ENCODE peak calls at places on chromosomes 5 and 9, in six cellular contexts. Q is brain microvascular endothelial cell, O is colonic mucosa, D is psoas muscle, V is HCT116, J is lower lobe of right lung. R is an unnamed sample.

GRCh38 chr5:206406-206805 is 11.5 kb downstream of the CCDC127 start:
- DNase-seq in Q (no peak), O (no peak), D (no peak), V (no peak), J (no peak), R (no peak)

GRCh38 chr5:172699999-172700685 is 59.1 kb downstream of the NEURL1B start:
- DNase-seq in Q (no peak), O (no peak), D (peak; percentile 67), V (no peak), J (peak; percentile 71), R (no peak)

GRCh38 chr9:125519741-125520140 is 187.3 kb downstream of the MAPKAP1 start:
- DNase-seq in Q (no peak), O (no peak), D (no peak), V (no peak), J (no peak), R (no peak)

GRCh38 chr9:1002678-1003077 is 26.2 kb downstream of the DMRT3 start:
- DNase-seq in Q (no peak), O (no peak), D (no peak), V (no peak), J (no peak), R (no peak)

GRCh38 chr9:33041459-33042188 is 16.6 kb downstream of the DNAJA1 start:
- DNase-seq in Q (no peak), O (no peak), D (no peak), V (no peak), J (no peak), R (no peak)

GRCh38 chr5:17992296-17992695 is 358.0 kb downstream of the TAF11L14 start:
- DNase-seq in Q (no peak), O (no peak), D (no peak), V (no peak), J (no peak), R (no peak)

GRCh38 chr5:77952811-77953210 is 176.7 kb upstream of the TBCA start:
- DNase-seq in Q (no peak), O (no peak), D (no peak), V (no peak), J (no peak), R (no peak)

GRCh38 chr5:151212361-151212899 is 11.5 kb downstream of the CCDC69 start:
- DNase-seq in Q (no peak), O (no peak), D (no peak), V (no peak), J (no peak), R (no peak)

GRCh38 chr9:117528225-117528624 is 113.4 kb upstream of the ASTN2 start:
- DNase-seq in Q (no peak), O (no peak), D (no peak), V (no peak), J (no peak), R (no peak)

GRCh38 chr5:43357067-43357466 is 43.9 kb upstream of the HMGCS1 start:
- DNase-seq in Q (no peak), O (no peak), D (no peak), V (no peak), J (no peak), R (no peak)

GRCh38 chr5:90558344-90559192 is at the start of gene ADGRV1:
- DNase-seq in Q (peak; percentile 26), O (peak; percentile 89), D (peak; percentile 55), V (peak; percentile 86), J (peak; percentile 92), R (no peak)

GRCh38 chr5:169125571-169125970 is 175.4 kb downstream of the SLIT3 start:
- DNase-seq in Q (no peak), O (no peak), D (no peak), V (no peak), J (no peak), R (no peak)

GRCh38 chr9:2919347-2919746 is 75.5 kb upstream of the PUM3 start:
- DNase-seq in Q (peak; percentile 15), O (no peak), D (no peak), V (no peak), J (no peak), R (no peak)

GRCh38 chr9:125886365-125886764 is 139.2 kb downstream of the PBX3 start:
- DNase-seq in Q (no peak), O (no peak), D (no peak), V (no peak), J (no peak), R (no peak)

GRCh38 chr9:95756101-95756500 is 119.4 kb upstream of the ERCC6L2 start:
- DNase-seq in Q (no peak), O (no peak), D (no peak), V (no peak), J (no peak), R (no peak)

GRCh38 chr9:105128908-105129307 is 115.5 kb upstream of the SLC44A1 start:
- DNase-seq in Q (no peak), O (no peak), D (no peak), V (no peak), J (no peak), R (no peak)

DNA sequence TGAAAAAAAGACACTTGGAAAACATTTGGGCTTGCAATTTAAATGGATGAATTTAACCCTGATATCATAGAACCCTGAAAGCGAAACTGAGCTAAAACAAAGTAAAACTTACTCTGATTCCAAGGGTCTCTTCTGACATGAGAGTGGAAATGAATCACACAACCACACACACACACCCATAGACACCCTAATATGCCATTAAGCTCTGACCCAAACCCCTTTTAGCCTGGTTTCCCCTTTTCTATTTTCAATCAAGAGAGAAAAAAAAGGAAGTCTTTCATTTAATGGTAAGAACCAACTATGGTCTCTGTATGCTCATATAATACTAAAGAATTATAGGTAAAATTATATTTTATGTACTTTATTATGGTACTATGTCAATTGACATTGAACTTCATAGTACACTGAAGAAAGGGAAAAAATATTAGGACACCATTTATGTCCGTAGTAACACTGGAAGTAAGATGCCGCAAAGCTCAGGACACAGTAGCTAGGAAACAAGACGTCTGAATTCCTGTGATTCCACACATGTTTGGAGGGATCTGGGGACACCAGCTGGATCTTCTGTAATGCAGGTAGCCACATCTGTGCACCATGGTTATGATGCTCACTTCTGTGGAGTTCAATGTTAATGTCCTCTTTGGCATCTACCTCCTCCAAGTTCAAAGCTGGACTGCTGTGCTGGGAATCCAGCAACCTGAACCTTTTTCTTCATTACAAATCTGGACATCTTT is 95.8 kb downstream of the PCSK1 start:
- DNase-seq in Q (no peak), O (no peak), D (no peak), V (no peak), J (no peak), R (no peak)
- H3K27ac ChIP-seq in Q (no peak overlapping the region), O (no peak overlapping the region), D (peak overlapping the region; percentile 85), V (no peak overlapping the region), J (no peak overlapping the region), R (peak overlapping the region; percentile 84)

GRCh38 chr9:127536499-127536898 is 75.6 kb upstream of the STXBP1 start:
- DNase-seq in Q (no peak), O (no peak), D (no peak), V (no peak), J (no peak), R (no peak)

GRCh38 chr9:127538849-127539258 is 73.2 kb upstream of the STXBP1 start:
- DNase-seq in Q (no peak), O (no peak), D (no peak), V (no peak), J (no peak), R (no peak)

GRCh38 chr9:127539259-127539981 is 72.7 kb upstream of the STXBP1 start:
- DNase-seq in Q (no peak), O (no peak), D (no peak), V (no peak), J (no peak), R (no peak)

GRCh38 chr9:127537014-127537413 is 75.1 kb upstream of the STXBP1 start:
- DNase-seq in Q (peak; percentile 55), O (no peak), D (no peak), V (no peak), J (no peak), R (no peak)

DNA sequence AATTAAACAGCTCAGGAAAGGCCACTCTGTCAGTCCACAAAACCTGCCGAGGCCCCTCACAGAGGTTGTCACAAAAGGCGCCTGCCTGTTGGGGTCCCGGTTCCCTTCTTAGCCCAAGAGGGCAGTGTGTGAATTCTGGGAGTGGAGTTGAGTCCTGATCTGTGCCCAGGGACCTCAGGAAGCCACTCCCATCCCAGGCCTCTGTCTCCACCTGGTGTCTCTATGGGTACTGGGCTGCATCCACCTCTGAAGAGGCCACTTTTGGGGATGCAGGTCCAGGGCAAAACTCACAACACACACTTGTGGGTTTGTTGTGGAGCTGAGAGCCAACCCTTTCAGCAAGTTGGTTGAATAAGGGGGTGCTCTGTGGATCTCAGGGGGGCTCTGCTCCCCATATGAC is 74.3 kb upstream of the STXBP1 start:
- DNase-seq in Q (no peak), O (no peak), D (no peak), V (no peak), J (no peak), R (no peak)
- TF ChIP-seq CTCF in Q (peak; percentile 56), O (no peak), D (no peak), V (peak; percentile 12), J (no peak), R (no peak)

DNA sequence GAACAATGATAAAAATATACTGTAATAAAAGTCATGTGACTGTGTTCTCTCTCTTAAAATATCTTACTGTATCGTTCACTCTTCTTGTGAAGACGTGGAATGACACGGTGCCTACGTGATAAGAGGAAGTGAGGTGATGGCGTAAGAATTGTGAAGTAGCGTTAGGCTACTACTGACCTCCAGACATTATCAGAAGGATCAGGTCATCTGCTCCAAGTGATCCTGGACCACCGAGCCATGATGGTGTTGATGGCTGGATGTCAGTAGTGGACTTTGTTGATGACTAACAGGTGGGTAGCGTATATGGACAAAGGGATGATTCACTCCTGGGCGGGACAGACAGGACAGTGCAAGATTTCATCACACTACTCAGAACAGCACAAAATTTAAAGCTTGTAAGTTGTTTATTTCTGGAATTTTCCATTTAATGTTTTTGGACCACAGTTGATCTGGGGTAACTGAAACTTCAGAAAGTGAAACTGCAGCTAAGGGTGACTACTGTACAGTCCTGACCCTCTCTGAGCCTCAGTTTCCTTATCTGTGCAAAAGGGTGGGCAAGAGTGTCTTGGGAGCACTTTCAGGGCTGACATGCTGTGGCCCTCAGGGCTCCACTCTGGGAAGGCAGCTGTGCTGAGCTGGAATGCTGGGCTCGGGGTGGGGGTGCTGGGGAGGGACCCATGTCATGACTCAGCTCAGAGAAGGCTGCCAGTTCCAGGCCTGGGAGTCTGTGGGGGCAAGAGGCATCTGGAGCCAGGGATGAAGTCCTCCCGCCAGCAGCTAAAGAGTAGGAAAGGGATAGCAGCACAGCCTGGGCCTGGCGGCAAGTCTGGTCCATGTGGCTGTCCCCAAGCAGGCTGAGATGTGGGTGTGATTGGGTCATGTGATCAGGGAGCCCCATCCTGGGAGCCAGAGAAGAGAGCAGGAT is 12.6 kb downstream of the PDGFRB start:
- DNase-seq in Q (peak; percentile 94), O (peak; percentile 59), D (peak; percentile 90), V (peak; percentile 33), J (no peak), R (peak; percentile 96)
- H3K4me3 ChIP-seq in Q (no peak overlapping the region), O (no peak overlapping the region), D (peak overlapping the region; percentile 38), V (no peak overlapping the region), J (peak overlapping the region; percentile 22), R (peak overlapping the region; percentile 37)

GRCh38 chr9:128342971-128343680 is 2.8 kb downstream of the SLC27A4 start:
- DNase-seq in Q (no peak), O (no peak), D (no peak), V (no peak), J (no peak), R (no peak)

GRCh38 chr9:128340691-128341434 is 536 bp downstream of the SLC27A4 start:
- DNase-seq in Q (no peak), O (peak; percentile 40), D (no peak), V (no peak), J (no peak), R (no peak)

GRCh38 chr9:128341435-128341849 is 1.1 kb downstream of the SLC27A4 start:
- DNase-seq in Q (peak; percentile 57), O (peak; percentile 85), D (peak; percentile 61), V (peak; percentile 79), J (peak; percentile 62), R (peak; percentile 51)

GRCh38 chr9:128337972-128338371 is 2.4 kb upstream of the SLC27A4 start:
- DNase-seq in Q (no peak), O (no peak), D (no peak), V (no peak), J (no peak), R (no peak)

GRCh38 chr9:128339761-128340690 is at the start of gene SLC27A4:
- DNase-seq in Q (peak; percentile 45), O (peak; percentile 86), D (peak; percentile 83), V (peak; percentile 71), J (peak; percentile 88), R (peak; percentile 54)
- H3K27ac ChIP-seq in Q (peak within 1 kb of the TSS; percentile 19), O (peak within 1 kb of the TSS; percentile 87), D (peak within 1 kb of the TSS; percentile 73), V (peak within 1 kb of the TSS; percentile 74), J (peak within 1 kb of the TSS; percentile 82), R (peak within 1 kb of the TSS; percentile 76)

R was measured in tibial artery.